ENCODE peak calls at places on chromosomes 16 and 17, in seven cellular contexts. L is heart left ventricle, W is ovary, F is body of pancreas, R is uterus, Z is esophagus muscularis mucosa, H is spleen. D is an unnamed sample.

GRCh38 chr17:55818451-55819375 is 67.9 kb downstream of the PCTP start:
- DNase-seq in Z (no peak), W (no peak), H (no peak), F (no peak), L (no peak), R (no peak), D (no peak)

GRCh38 chr16:24273511-24273910 is 17.4 kb downstream of the CACNG3 start:
- DNase-seq in W (no peak), L (no peak), H (no peak), Z (no peak), F (no peak), R (no peak), D (no peak)

GRCh38 chr17:2050871-2051387 is 4.0 kb upstream of the HIC1 start:
- DNase-seq in W (peak; percentile 68), F (no peak), H (peak; percentile 85), L (peak; percentile 64), R (no peak), Z (no peak), D (no peak)

GRCh38 chr16:11310997-11311561 is 29.9 kb upstream of the PRM1 start:
- DNase-seq in H (no peak), R (no peak), L (no peak), W (no peak), Z (no peak), F (no peak), D (no peak)

GRCh38 chr16:71647391-71647790 is 21.4 kb downstream of the MARVELD3 start:
- DNase-seq in F (no peak), Z (no peak), H (no peak), W (no peak), L (no peak), R (no peak), D (no peak)

GRCh38 chr17:14048169-14048568 is 21.1 kb upstream of the COX10 start:
- DNase-seq in H (no peak), Z (no peak), L (no peak), W (no peak), R (no peak), F (no peak), D (no peak)

GRCh38 chr16:27311449-27311831 is 2.3 kb upstream of the IL4R start:
- DNase-seq in Z (no peak), W (no peak), H (no peak), R (no peak), L (no peak), F (no peak), D (no peak)

GRCh38 chr17:3818786-3819185 is 17.8 kb upstream of the ITGAE start:
- DNase-seq in W (no peak), Z (no peak), H (no peak), F (no peak), L (no peak), R (no peak), D (no peak)

DNA sequence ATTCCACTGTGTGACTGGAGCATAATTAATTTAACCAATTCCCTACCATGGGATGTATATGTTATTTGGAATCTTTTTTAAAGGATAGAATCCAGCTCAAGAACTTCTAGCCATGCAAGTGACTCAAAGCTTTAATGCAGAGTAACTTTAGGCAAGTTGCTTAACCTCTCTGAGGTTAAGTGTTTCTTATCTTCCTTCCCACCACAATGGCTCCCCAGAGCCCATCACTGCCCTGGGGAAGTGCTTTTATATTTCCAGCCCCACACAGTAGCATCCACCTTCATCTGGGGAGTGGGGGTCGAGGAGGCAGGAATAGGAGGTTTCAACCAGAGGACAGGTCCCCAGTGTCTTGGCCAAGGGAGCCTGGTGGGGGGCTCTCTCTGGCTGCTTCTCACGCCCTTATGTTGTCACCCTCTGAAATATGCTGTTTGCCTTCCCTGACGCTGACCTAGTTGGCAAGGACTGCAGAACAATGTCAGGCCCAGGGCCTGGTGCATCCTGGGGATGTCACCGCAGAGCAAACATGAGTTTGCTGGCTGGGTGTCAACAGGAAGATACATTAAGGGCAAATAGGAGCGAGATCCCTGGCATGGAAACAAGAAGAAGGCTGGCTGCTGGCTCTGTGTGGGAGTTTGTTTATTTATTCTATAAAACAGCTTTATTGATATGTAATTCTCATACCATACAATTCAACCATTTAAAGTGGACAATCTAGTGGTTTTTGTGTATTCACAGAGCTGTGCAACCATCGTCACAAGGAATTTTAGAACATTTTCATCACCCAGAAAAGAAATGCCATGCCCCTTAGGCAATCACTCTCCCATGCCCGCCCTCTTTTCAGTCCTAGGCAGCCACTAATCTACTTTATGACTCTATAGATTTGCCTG is 46.6 kb upstream of the WSB1 start:
- DNase-seq in W (peak; percentile 45), Z (peak; percentile 92), R (peak; percentile 37), L (peak; percentile 77), F (peak; percentile 87), H (peak; percentile 81), D (peak; percentile 90)
- H3K27ac ChIP-seq in W (no peak overlapping the region), Z (peak overlapping the region; percentile 91), R (peak overlapping the region; percentile 84), L (peak overlapping the region; percentile 97), F (peak overlapping the region; percentile 60), H (peak overlapping the region; percentile 91), D (peak overlapping the region; percentile 57)

GRCh38 chr16:82175627-82176026 is 5.6 kb upstream of the MPHOSPH6 start:
- DNase-seq in R (no peak), F (no peak), Z (no peak), W (no peak), L (no peak), H (no peak), D (no peak)

GRCh38 chr16:82167670-82168069 is 2.4 kb downstream of the MPHOSPH6 start:
- DNase-seq in F (no peak), W (no peak), H (peak; percentile 60), Z (no peak), R (no peak), L (no peak), D (no peak)

DNA sequence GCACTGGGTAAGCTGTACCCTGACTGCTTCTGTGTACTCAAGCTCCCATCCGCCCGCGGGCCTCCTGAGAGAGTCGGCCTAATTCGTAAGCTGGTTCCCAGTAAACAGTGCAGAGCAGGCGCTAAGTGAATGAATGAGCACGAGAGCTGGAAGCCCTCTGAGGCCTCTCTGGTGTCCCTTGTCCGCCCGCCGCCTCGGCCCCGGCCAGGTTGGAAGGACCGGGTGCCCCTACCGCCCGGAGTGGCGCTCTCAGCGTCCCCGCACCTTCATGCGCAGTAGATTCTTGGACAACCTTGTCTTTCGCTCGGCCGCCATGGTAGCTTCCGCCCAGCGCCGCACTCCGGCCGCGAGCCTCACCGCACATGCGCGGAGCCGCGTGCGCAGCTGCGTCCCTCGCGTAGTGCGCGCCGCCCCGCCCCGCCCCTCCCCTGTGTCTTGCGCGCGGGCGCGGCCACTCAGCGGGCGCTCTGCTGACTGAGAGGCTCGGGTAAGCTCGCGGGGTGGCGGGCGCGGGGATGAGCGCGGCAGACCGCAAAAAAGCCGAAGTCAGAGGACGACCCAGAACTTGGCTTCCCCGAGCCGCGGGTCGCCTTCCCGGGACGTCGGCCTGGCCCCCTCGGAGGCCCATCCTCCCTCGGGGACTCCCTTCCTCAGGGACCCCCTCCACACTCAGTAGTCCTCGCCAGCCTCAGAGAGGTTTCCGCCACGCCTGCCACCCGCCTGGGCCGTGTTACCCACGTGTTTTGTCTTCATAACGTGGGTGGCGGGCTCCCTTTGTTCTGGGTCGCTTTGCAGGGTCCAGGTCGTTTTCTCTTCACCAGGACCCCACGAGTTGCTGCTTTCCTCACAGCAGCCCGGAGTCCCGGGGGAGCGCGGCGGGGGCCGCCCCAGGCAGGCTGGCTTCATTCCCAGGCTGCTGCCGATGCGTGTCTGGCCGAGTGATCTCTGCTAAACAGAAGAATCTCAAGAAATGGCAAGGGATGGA is at the start of gene MPHOSPH6:
- DNase-seq in H (peak; percentile 98), Z (peak; percentile 97), R (peak; percentile 90), L (peak; percentile 93), W (peak; percentile 87), F (peak; percentile 91), D (peak; percentile 93)
- TF ChIP-seq POLR2A in H (no peak), Z (no peak), R (peak; percentile 30), L (peak; percentile 58), W (peak; percentile 21), F (peak; percentile 38), D (no peak)

GRCh38 chr16:73669535-73670274 is 621.8 kb upstream of the ZFHX3 start:
- DNase-seq in F (peak; percentile 3), W (no peak), R (no peak), H (no peak), L (no peak), Z (no peak), D (no peak)

DNA sequence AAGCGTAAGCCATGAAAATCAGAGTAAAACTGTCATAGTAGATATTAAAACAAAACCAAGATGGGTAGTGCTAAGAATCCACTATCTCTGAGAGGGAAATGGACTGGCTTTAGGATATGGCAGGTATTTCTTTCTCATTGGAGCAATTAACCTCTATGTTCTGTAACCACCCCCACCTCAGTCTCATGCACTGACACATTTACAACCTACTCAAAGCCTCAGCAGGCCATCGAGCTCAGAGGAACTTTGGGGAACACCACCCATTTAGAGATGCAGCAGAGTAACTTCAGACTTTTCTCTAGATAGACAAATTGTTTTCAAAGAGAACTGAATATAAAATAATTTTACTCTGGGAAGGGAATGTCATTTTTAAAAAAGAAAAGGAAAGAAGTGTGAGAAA is 615.8 kb upstream of the ZFHX3 start:
- DNase-seq in H (no peak), W (no peak), L (no peak), R (no peak), F (no peak), Z (no peak), D (no peak)
- H3K36me3 ChIP-seq in H (no peaks in the 10 kb centered on the region), W (no peaks in the 10 kb centered on the region), L (no peaks in the 10 kb centered on the region), R (no peaks in the 10 kb centered on the region), F (no peaks in the 10 kb centered on the region), Z (no peaks in the 10 kb centered on the region), D (no peaks in the 10 kb centered on the region)

GRCh38 chr17:39573447-39574298 is 34.0 kb downstream of the NEUROD2 start:
- DNase-seq in W (peak; percentile 53), L (peak; percentile 78), H (peak; percentile 86), R (peak; percentile 73), F (peak; percentile 68), Z (no peak), D (peak; percentile 85)
- H3K27ac ChIP-seq in W (no peak overlapping the region), L (peak overlapping the region; percentile 87), H (peak overlapping the region; percentile 81), R (peak overlapping the region; percentile 70), F (peak overlapping the region; percentile 42), Z (peak overlapping the region; percentile 87), D (peak overlapping the region; percentile 77)

DNA sequence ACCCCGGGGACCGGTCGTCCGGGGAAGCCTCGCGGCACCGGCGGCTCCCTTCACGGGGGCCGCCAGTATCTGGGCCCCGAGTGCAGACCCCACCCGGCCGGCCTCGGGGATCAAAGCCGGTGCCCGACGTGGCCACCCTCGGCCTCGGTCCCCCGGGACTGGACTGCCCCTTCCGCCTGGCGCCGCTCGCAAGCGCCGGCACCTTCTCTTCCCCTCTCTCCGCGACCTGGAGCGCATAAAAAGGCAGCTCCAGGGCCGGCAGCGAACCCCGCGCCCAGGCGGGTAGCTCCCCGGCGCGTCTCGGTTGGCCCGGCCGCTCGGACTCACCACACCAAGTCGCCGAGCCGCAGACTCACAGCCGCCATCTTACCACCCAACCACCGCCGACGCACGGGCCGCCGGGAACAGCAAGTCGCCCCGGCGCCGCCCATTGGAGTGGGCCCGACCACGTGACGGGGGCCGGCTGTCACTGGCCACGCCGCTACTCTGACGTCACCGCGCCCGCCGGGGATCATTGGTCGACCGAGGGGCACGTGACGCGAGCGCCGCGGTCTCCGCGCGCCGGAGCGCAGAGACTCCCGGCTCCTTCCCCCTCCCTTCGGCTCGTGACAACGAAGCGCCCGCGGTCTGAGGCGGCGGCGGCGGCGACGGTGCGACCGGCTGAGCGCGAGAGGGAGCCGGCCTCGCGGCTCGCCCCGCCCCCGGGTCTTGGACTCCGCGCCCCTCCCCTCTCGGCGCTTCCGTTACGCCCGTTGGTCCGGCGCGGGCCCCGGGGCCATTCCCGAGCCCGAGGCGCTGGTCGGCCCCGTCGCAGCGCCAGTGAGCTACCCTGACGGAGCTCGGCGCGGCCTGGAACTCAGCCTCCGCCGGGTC is at the start of the genes GLYR1 and UBN1:
- DNase-seq in W (peak; percentile 99), F (peak; percentile 99), Z (peak; percentile 100), L (peak; percentile 100), H (peak; percentile 99), R (peak; percentile 99), D (peak; percentile 100)
- TF ChIP-seq POLR2A in W (peak; percentile 80), F (peak; percentile 81), Z (peak; percentile 41), L (peak; percentile 91), H (no peak), R (peak; percentile 87), D (peak; percentile 45)